ENCODE peak calls at places on chromosomes 11 and 22, in five cellular contexts. One of them, this sample, is unnamed.

GRCh38 chr11:36564376-36565032 is 3.3 kb upstream of the RAG1 start:
- DNase-seq in fibroblast of lung: peak
- DNase-seq in SK-N-SH: peak
- DNase-seq in Karpas-422: peak
- DNase-seq in neuronal stem cell: peak
- DNase-seq in this sample: peak

GRCh38 chr22:29744902-29745301 is 21.9 kb downstream of the ZMAT5 start:
- DNase-seq in Karpas-422: no peak
- DNase-seq in SK-N-SH: no peak
- DNase-seq in neuronal stem cell: no peak
- DNase-seq in fibroblast of lung: peak
- DNase-seq in this sample: no peak

GRCh38 chr11:74948546-74948897 is 369 bp downstream of the XRRA1 start:
- DNase-seq in neuronal stem cell: no peak
- DNase-seq in SK-N-SH: peak
- DNase-seq in fibroblast of lung: peak
- DNase-seq in Karpas-422: peak
- DNase-seq in this sample: no peak

GRCh38 chr11:57752954-57753353 is 1.3 kb upstream of the BTBD18 start:
- DNase-seq in neuronal stem cell: no peak
- DNase-seq in fibroblast of lung: no peak
- DNase-seq in SK-N-SH: no peak
- DNase-seq in Karpas-422: no peak
- DNase-seq in this sample: no peak

GRCh38 chr11:32105871-32106312 is 15.0 kb downstream of the RCN1 start:
- DNase-seq in neuronal stem cell: no peak
- DNase-seq in SK-N-SH: no peak
- DNase-seq in Karpas-422: no peak
- DNase-seq in fibroblast of lung: no peak
- DNase-seq in this sample: no peak

GRCh38 chr22:38941488-38941987 is 15.9 kb upstream of the APOBEC3A start:
- DNase-seq in fibroblast of lung: peak
- DNase-seq in SK-N-SH: no peak
- DNase-seq in neuronal stem cell: no peak
- DNase-seq in Karpas-422: no peak
- DNase-seq in this sample: no peak

GRCh38 chr11:5737091-5737490 is 843 bp downstream of the OR56B1 start:
- DNase-seq in Karpas-422: no peak
- DNase-seq in fibroblast of lung: peak
- DNase-seq in neuronal stem cell: no peak
- DNase-seq in SK-N-SH: no peak
- DNase-seq in this sample: no peak

GRCh38 chr11:33475999-33476398 is 218.8 kb downstream of the HIPK3 start:
- DNase-seq in neuronal stem cell: no peak
- DNase-seq in fibroblast of lung: peak
- DNase-seq in Karpas-422: no peak
- DNase-seq in SK-N-SH: peak
- DNase-seq in this sample: no peak

GRCh38 chr11:16791494-16791961 is 53.1 kb downstream of the C11orf58 start:
- DNase-seq in SK-N-SH: no peak
- DNase-seq in neuronal stem cell: no peak
- DNase-seq in fibroblast of lung: peak
- DNase-seq in Karpas-422: no peak
- DNase-seq in this sample: no peak

DNA sequence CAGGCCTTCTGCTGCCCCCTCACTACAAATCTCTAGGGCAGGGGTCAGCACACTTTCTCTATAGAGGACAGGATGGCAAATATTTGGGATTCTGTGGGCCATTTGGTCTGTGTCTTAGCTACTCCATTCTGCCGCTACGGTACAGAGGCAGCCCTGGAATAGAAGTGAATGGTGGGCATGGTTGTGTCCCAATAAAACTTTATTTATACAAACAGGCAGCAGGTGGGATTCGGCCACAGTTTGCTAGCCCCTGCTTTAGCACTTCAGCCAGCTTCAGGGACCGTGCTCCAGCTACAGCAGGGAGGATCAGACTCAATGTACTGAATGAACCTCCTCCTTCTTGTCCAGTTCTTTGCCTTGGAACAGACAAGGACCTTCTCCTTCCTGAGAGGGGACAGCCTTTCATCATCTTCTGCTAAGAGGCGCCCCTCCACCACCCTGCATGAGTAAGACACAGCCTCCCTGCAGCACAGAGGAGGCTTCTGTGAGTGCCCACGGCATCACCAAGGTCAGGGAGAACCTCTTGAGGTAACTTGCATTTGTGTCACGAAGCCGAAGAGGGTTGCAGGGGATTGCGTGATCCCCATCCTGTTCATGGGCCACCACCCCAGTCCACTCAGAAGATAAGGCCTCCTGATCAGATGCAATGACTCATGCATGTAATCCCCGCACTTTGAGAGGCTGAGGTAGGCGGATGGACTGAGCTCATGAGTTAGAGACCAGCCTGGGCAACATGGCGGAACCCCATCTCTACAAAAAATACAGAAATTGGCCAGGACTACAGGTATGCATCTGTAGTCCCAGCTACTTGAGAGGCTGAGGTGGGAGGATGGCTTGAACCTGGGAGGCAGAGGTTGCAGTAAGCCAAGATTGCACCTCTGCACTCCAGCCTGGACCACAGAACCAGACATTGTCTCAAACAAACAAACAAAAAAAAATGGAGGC is 4.6 kb downstream of the C11orf24 start:
- DNase-seq in SK-N-SH: no peak
- DNase-seq in fibroblast of lung: no peak
- DNase-seq in Karpas-422: no peak
- DNase-seq in neuronal stem cell: no peak
- DNase-seq in this sample: no peak
- H3K4me3 ChIP-seq in SK-N-SH: no peak
- H3K4me3 ChIP-seq in fibroblast of lung: no peak
- H3K4me3 ChIP-seq in Karpas-422: peak
- H3K4me3 ChIP-seq in neuronal stem cell: no peak
- H3K4me3 ChIP-seq in this sample: no peak

DNA sequence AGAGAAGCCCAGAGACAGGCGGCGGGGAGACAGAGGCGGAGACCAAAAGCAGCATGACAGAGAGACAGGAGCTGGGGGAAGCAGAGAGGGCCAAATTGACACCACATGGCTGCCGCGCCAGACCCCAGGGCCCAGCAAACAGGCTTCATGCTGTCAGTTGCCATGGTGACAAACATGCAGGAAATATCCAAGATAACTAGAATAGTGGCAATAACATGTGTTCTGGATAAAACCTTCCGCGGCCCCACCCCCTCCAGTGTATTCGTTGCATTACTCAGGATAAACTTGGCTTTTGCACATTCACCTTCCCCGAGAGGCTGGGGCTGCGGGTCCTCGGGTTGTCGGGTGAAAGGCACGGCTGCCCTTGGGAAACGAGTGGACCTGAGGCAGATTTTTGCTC is 49.9 kb upstream of the CDON start:
- DNase-seq in neuronal stem cell: no peak
- DNase-seq in fibroblast of lung: no peak
- DNase-seq in SK-N-SH: peak
- DNase-seq in Karpas-422: no peak
- DNase-seq in this sample: peak
- H3K9ac ChIP-seq in neuronal stem cell: no peak
- H3K9ac ChIP-seq in fibroblast of lung: no peak
- H3K9ac ChIP-seq in SK-N-SH: no peak
- H3K9ac ChIP-seq in Karpas-422: no peak
- H3K9ac ChIP-seq in this sample: no peak

GRCh38 chr22:42699281-42699681 is 21.4 kb downstream of the A4GALT start:
- DNase-seq in SK-N-SH: no peak
- DNase-seq in Karpas-422: no peak
- DNase-seq in neuronal stem cell: no peak
- DNase-seq in fibroblast of lung: no peak
- DNase-seq in this sample: peak
- H3K4me3 ChIP-seq in SK-N-SH: no peak
- H3K4me3 ChIP-seq in Karpas-422: no peak
- H3K4me3 ChIP-seq in neuronal stem cell: no peak
- H3K4me3 ChIP-seq in fibroblast of lung: no peak
- H3K4me3 ChIP-seq in this sample: no peak

GRCh38 chr11:61679893-61680621 is at the start of gene DAGLA:
- DNase-seq in fibroblast of lung: peak
- DNase-seq in Karpas-422: peak
- DNase-seq in SK-N-SH: peak
- DNase-seq in neuronal stem cell: peak
- DNase-seq in this sample: peak
- H3K9ac ChIP-seq in fibroblast of lung: peak
- H3K9ac ChIP-seq in Karpas-422: no peak
- H3K9ac ChIP-seq in SK-N-SH: peak
- H3K9ac ChIP-seq in neuronal stem cell: peak
- H3K9ac ChIP-seq in this sample: no peak

DNA sequence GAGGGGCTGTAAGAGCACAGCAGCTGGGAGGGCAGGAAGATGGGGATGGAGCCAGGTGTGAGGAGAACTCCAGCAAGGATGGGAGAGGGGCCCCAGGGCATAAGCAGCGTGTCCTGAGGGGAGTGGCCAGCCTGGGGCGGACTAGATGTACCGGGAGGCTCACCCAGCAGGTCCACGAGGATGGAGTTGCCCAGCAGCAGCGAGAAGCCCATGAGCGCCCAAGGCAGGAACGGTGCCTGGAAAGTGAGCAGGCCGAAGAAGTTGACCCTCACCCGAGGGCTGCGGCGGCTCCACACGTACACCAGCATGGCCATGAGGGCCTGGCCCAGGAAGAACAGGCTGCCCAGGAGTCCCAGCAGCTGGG is 1.3 kb downstream of the DERL3 start:
- DNase-seq in SK-N-SH: peak
- DNase-seq in Karpas-422: no peak
- DNase-seq in fibroblast of lung: no peak
- DNase-seq in neuronal stem cell: no peak
- DNase-seq in this sample: no peak
- H3K4me3 ChIP-seq in SK-N-SH: no peak
- H3K4me3 ChIP-seq in Karpas-422: peak
- H3K4me3 ChIP-seq in fibroblast of lung: no peak
- H3K4me3 ChIP-seq in neuronal stem cell: no peak
- H3K4me3 ChIP-seq in this sample: no peak

GRCh38 chr22:20663137-20663828 is 110.6 kb upstream of the SERPIND1 start:
- DNase-seq in SK-N-SH: no peak
- DNase-seq in Karpas-422: no peak
- DNase-seq in fibroblast of lung: no peak
- DNase-seq in neuronal stem cell: no peak
- DNase-seq in this sample: no peak
- H3K9ac ChIP-seq in SK-N-SH: no peak
- H3K9ac ChIP-seq in Karpas-422: no peak
- H3K9ac ChIP-seq in fibroblast of lung: no peak
- H3K9ac ChIP-seq in neuronal stem cell: no peak
- H3K9ac ChIP-seq in this sample: no peak

DNA sequence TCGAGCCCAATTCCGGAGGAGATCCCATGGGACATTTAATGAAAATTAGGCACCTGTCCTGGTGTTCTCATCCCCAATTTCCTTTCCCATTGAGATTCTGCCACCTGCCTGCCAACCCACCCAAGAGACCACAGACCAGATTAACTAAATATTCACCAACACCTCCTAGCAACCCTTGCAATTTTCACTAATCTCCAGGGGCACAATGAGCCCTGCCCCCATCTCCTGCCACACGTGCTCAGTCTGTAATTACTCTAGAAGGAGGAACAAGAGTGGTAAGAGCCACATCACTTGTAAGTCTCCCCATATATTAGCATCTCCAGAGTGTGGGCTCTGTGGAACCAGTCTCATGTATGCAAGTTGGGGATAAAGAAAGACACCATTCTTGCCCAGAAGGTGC is 38.0 kb downstream of the IL18BP start:
- DNase-seq in SK-N-SH: no peak
- DNase-seq in Karpas-422: peak
- DNase-seq in fibroblast of lung: no peak
- DNase-seq in neuronal stem cell: no peak
- DNase-seq in this sample: no peak
- H3K4me3 ChIP-seq in SK-N-SH: no peak
- H3K4me3 ChIP-seq in Karpas-422: peak
- H3K4me3 ChIP-seq in fibroblast of lung: no peak
- H3K4me3 ChIP-seq in neuronal stem cell: no peak
- H3K4me3 ChIP-seq in this sample: no peak

DNA sequence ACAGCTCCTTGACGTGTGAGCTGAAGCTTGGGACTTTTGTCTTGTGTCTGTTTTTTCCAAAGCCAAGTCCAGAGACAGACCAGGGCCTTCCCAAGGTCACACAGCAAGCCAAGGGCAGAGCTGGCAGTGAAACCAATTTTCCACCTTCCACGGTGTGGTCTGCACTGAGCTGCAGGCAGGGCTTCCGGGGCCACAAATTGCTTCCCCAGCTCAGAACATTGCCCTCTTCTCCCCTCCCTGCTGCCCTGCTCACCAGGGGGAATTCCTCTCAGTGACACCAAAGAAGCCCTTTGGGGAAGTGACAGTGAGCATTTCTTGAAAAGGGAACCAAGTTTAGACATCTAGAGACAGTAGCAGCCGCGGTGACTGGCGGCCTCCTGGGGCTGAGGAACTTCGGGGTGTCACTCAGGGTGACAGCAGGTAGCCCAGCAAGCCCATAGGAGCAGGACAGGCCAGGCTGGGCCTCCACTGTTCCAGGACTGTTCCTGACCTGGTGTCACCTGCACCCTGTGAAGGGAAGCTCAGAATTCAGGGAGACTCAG is 9.2 kb downstream of the FXYD2 start:
- DNase-seq in Karpas-422: peak
- DNase-seq in neuronal stem cell: no peak
- DNase-seq in fibroblast of lung: no peak
- DNase-seq in SK-N-SH: no peak
- DNase-seq in this sample: peak
- H3K9ac ChIP-seq in Karpas-422: no peak
- H3K9ac ChIP-seq in neuronal stem cell: no peak
- H3K9ac ChIP-seq in fibroblast of lung: no peak
- H3K9ac ChIP-seq in SK-N-SH: no peak
- H3K9ac ChIP-seq in this sample: peak

DNA sequence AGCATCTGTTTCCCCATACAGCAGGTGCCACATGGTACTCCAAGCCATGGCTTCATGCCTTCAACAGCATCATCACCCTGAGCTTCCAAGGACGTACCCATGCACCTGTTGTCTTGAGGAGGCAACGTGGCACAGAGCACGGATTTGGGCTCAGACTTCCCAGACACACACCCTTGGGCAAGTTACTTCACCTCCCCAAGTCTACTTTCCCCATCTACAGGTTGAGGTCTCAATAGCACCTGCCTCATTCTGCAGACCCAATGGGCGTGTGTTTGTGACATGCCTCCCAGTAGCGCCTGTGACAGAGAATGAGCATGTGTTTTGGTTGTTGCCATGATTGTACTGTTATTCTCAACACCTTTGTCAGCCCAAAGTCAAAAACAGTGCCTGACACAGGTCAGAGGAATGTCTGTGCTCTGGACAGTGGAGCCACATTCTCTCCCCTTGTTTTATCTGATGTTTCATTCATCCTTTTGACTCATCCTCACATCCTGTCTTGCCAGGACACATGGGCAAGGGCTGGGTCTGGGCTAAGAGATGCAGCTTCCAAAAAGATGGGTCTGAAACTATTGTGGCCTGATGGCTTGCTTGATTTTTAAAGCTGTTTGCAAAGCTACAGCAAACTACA is 53.4 kb upstream of the CCND1 start:
- DNase-seq in Karpas-422: peak
- DNase-seq in SK-N-SH: no peak
- DNase-seq in neuronal stem cell: no peak
- DNase-seq in fibroblast of lung: peak
- DNase-seq in this sample: no peak
- H3K4me3 ChIP-seq in Karpas-422: no peak
- H3K4me3 ChIP-seq in SK-N-SH: no peak
- H3K4me3 ChIP-seq in neuronal stem cell: no peak
- H3K4me3 ChIP-seq in fibroblast of lung: no peak
- H3K4me3 ChIP-seq in this sample: no peak

This sample was measured in endodermal cell.